ENCODE peak calls at places on chromosomes 2 and 18, in six cellular contexts. Q is hepatocyte, I is NCI-H774, G is H9, A is GM13976, D is CD14-positive monocyte. J is an unnamed sample.
A peak's percentile ranks its signal among the peaks of the same experiment; 100 is the strongest.

GRCh38 chr2:199830531-199830930 is 20.5 kb downstream of the FTCDNL1 start:
- DNase-seq in G (no peak), D (no peak), Q (no peak), A (no peak), I (no peak), J (peak; percentile 19)

GRCh38 chr2:190862067-190862466 is 18.6 kb upstream of the GLS start:
- DNase-seq in I (no peak), Q (no peak), G (no peak), A (no peak), D (no peak), J (no peak)

GRCh38 chr2:96471772-96472171 is 33.4 kb downstream of the NEURL3 start:
- DNase-seq in D (no peak), A (no peak), G (no peak), Q (no peak), I (no peak), J (no peak)

GRCh38 chr18:61706516-61706915 is 186.3 kb downstream of the RNF152 start:
- DNase-seq in G (no peak), A (no peak), I (no peak), D (no peak), Q (no peak), J (no peak)

GRCh38 chr2:69830045-69830905 is 815 bp downstream of the GMCL1 start:
- DNase-seq in Q (peak; percentile 60), D (peak; percentile 52), G (peak; percentile 36), A (peak; percentile 37), I (no peak), J (peak; percentile 47)

GRCh38 chr2:118222643-118223486 is 134.6 kb downstream of the INSIG2 start:
- DNase-seq in D (no peak), G (no peak), Q (no peak), A (no peak), I (no peak), J (peak; percentile 4)

GRCh38 chr2:102306125-102306524 is 5.2 kb upstream of the IL1RL1 start:
- DNase-seq in G (no peak), A (no peak), D (no peak), Q (no peak), I (no peak), J (no peak)

GRCh38 chr18:79574938-79575525 is 104.6 kb upstream of the CTDP1 start:
- DNase-seq in D (no peak), G (peak; percentile 19), I (no peak), Q (no peak), A (no peak), J (no peak)

GRCh38 chr18:23862071-23862470 is 152.5 kb upstream of the TTC39C start:
- DNase-seq in I (no peak), G (no peak), A (no peak), Q (no peak), D (no peak), J (peak; percentile 77)

GRCh38 chr18:34493566-34494358 is 216.3 kb upstream of the DTNA start:
- DNase-seq in G (peak; percentile 65), Q (peak; percentile 79), D (no peak), I (peak; percentile 61), A (peak; percentile 59), J (peak; percentile 48)

GRCh38 chr2:203534486-203535077 is 519 bp downstream of the RAPH1 start:
- DNase-seq in A (no peak), Q (no peak), G (no peak), D (peak; percentile 47), I (peak; percentile 8), J (no peak)

GRCh38 chr2:39949131-39949530 is 170.1 kb upstream of the THUMPD2 start:
- DNase-seq in D (no peak), I (no peak), G (no peak), Q (no peak), A (no peak), J (peak; percentile 9)

GRCh38 chr2:71684226-71685072 is 231.1 kb downstream of the DYSF start:
- DNase-seq in G (no peak), Q (no peak), D (peak; percentile 43), A (no peak), I (no peak), J (no peak)

GRCh38 chr18:5979176-5979888 is 84.0 kb upstream of the TMEM200C start:
- DNase-seq in G (no peak), Q (no peak), I (no peak), A (no peak), D (no peak), J (no peak)

GRCh38 chr2:232574674-232575403 is 24.4 kb downstream of the EIF4E2 start:
- DNase-seq in Q (peak; percentile 20), D (no peak), G (no peak), I (no peak), A (no peak), J (peak; percentile 88)

GRCh38 chr2:189444322-189444721 is 3.0 kb downstream of the WDR75 start:
- DNase-seq in I (no peak), G (no peak), Q (no peak), D (no peak), A (peak; percentile 31), J (peak; percentile 34)

GRCh38 chr2:218876562-218877219 is 4.0 kb upstream of the WNT10A start:
- DNase-seq in A (peak; percentile 74), Q (peak; percentile 76), G (peak; percentile 81), I (peak; percentile 57), D (no peak), J (peak; percentile 85)

GRCh38 chr18:11268691-11269686 is 119.6 kb upstream of the PIEZO2 start:
- DNase-seq in I (no peak), Q (peak; percentile 27), D (no peak), G (no peak), A (no peak), J (peak; percentile 79)

GRCh38 chr2:33395660-33396249 is 80.7 kb upstream of the RASGRP3 start:
- DNase-seq in I (no peak), G (no peak), A (peak; percentile 47), D (no peak), Q (peak; percentile 48), J (peak; percentile 71)

GRCh38 chr2:121689356-121689755 is 40.1 kb upstream of the CLASP1 start:
- DNase-seq in D (no peak), Q (peak; percentile 37), I (no peak), A (no peak), G (no peak), J (peak; percentile 52)

GRCh38 chr2:204645018-204645775 is 99.9 kb downstream of the PARD3B start:
- DNase-seq in I (no peak), D (no peak), Q (no peak), G (no peak), A (no peak), J (peak; percentile 55)

GRCh38 chr18:44156816-44157215 is 523.9 kb upstream of the SETBP1 start:
- DNase-seq in G (no peak), I (no peak), A (no peak), D (no peak), Q (no peak), J (no peak)

GRCh38 chr18:49207373-49207772 is 253.1 kb downstream of the DYM start:
- DNase-seq in G (no peak), A (no peak), I (no peak), Q (no peak), D (no peak), J (no peak)

GRCh38 chr2:36277146-36277808 is 78.3 kb upstream of the CRIM1 start:
- DNase-seq in D (no peak), Q (no peak), G (no peak), A (no peak), I (no peak), J (peak; percentile 50)

GRCh38 chr2:25954199-25954752 is 28.0 kb downstream of the KIF3C start:
- DNase-seq in D (no peak), Q (no peak), I (no peak), G (peak; percentile 65), A (no peak), J (no peak)

GRCh38 chr2:1060987-1061386 is 110.3 kb downstream of the SNTG2 start:
- DNase-seq in Q (no peak), D (no peak), G (no peak), A (no peak), I (no peak), J (no peak)

GRCh38 chr2:204172074-204172600 is 235.6 kb downstream of the ICOS start:
- DNase-seq in G (no peak), A (no peak), D (no peak), I (no peak), Q (no peak), J (no peak)

GRCh38 chr18:51668632-51669031 is 471.2 kb upstream of the MEX3C start:
- DNase-seq in A (no peak), G (no peak), D (no peak), Q (no peak), I (no peak), J (no peak)

GRCh38 chr18:34121157-34121807 is 103.4 kb downstream of the NOL4 start:
- DNase-seq in I (no peak), D (no peak), A (no peak), G (no peak), Q (peak; percentile 28), J (peak; percentile 68)

GRCh38 chr2:55581435-55581834 is 36.0 kb downstream of the PPP4R3B start:
- DNase-seq in A (no peak), I (no peak), D (no peak), Q (no peak), G (no peak), J (no peak)

GRCh38 chr18:22563098-22563707 is 145.5 kb upstream of the CTAGE1 start:
- DNase-seq in I (peak; percentile 36), D (no peak), Q (peak; percentile 89), G (no peak), A (peak; percentile 57), J (peak; percentile 92)

J was measured in adipocyte.